ENCODE peak calls at places on chromosomes 1 and 21, in six cellular contexts. N, O, Y, A, T and P are unnamed samples. For H3K4me1, the result is how much of the 10 kb centered on the place peaks cover.

GRCh38 chr1:6043561-6043960 is 2.1 kb upstream of the KCNAB2 start:
- DNase-seq in A (no peak), N (no peak), Y (no peak), T (no peak), O (no peak), P (no peak)

GRCh38 chr21:38955495-38955894 is 149.8 kb downstream of the ETS2 start:
- DNase-seq in A (no peak), Y (no peak), O (no peak), T (no peak), N (no peak), P (no peak)

GRCh38 chr1:27001570-27002360 is 8.3 kb downstream of the TRNP1 start:
- DNase-seq in N (no peak), O (no peak), Y (no peak), A (no peak), T (peak), P (no peak)

GRCh38 chr1:18109058-18109755 is 1.6 kb downstream of the IGSF21 start:
- DNase-seq in Y (no peak), T (peak), N (no peak), O (peak), A (no peak), P (no peak)

GRCh38 chr1:12208271-12208670 is 21.6 kb upstream of the VPS13D start:
- DNase-seq in N (no peak), T (no peak), O (no peak), A (peak), Y (no peak), P (no peak)

GRCh38 chr1:152170287-152170933 is 11.4 kb upstream of the RPTN start:
- DNase-seq in Y (no peak), T (no peak), O (no peak), A (no peak), N (no peak), P (no peak)

GRCh38 chr1:53313556-53313955 is 14.3 kb downstream of the LRP8 start:
- DNase-seq in O (no peak), A (no peak), T (no peak), N (no peak), Y (no peak), P (no peak)

GRCh38 chr1:174726880-174727585 is 272.7 kb upstream of the CACYBP start:
- DNase-seq in T (no peak), Y (no peak), N (no peak), O (no peak), A (no peak), P (no peak)

GRCh38 chr1:56496158-56496557 is 83.2 kb downstream of the PLPP3 start:
- DNase-seq in N (no peak), O (no peak), T (no peak), Y (no peak), A (no peak), P (no peak)

GRCh38 chr1:15187175-15187810 is 33.7 kb downstream of the TMEM51 start:
- DNase-seq in Y (no peak), O (no peak), A (no peak), N (no peak), T (no peak), P (no peak)

GRCh38 chr21:46046471-46046870 is 51.4 kb upstream of the COL6A2 start:
- DNase-seq in A (no peak), O (no peak), Y (no peak), T (no peak), N (no peak), P (no peak)

GRCh38 chr1:186682721-186683120 is 2.5 kb upstream of the PTGS2 start:
- DNase-seq in N (no peak), A (no peak), O (no peak), Y (no peak), T (no peak), P (no peak)

GRCh38 chr1:213605732-213606131 is 382.0 kb upstream of the PROX1 start:
- DNase-seq in N (no peak), Y (no peak), A (no peak), T (no peak), O (no peak), P (no peak)

GRCh38 chr1:119768778-119769177 is at the start of gene HMGCS2:
- DNase-seq in A (no peak), O (no peak), Y (no peak), N (no peak), T (no peak), P (no peak)

GRCh38 chr1:33257759-33258712 is 1.7 kb downstream of the ZNF362 start:
- DNase-seq in A (no peak), Y (no peak), T (no peak), O (peak), N (no peak), P (no peak)

GRCh38 chr1:182624582-182624981 is 20.4 kb upstream of the RGS16 start:
- DNase-seq in O (no peak), A (no peak), Y (no peak), T (no peak), N (no peak), P (no peak)

GRCh38 chr1:54834007-54834541 is 33.0 kb upstream of the TTC22 start:
- DNase-seq in Y (no peak), A (no peak), N (no peak), O (no peak), T (no peak), P (no peak)

GRCh38 chr1:45032833-45033232 is 20.8 kb downstream of the UROD start:
- DNase-seq in A (no peak), N (no peak), T (no peak), Y (no peak), O (no peak), P (no peak)

GRCh38 chr1:15111597-15111996 is 42.0 kb upstream of the TMEM51 start:
- DNase-seq in O (no peak), T (no peak), Y (no peak), N (no peak), A (no peak), P (no peak)

GRCh38 chr1:24277420-24278169 is 41.6 kb upstream of the GRHL3 start:
- DNase-seq in A (no peak), N (no peak), T (no peak), O (no peak), Y (no peak), P (no peak)

GRCh38 chr1:66333463-66334232 is 200.3 kb upstream of the SGIP1 start:
- DNase-seq in Y (no peak), T (no peak), A (peak), N (peak), O (no peak), P (peak)

GRCh38 chr21:39715804-39716397 is 29.1 kb upstream of the IGSF5 start:
- DNase-seq in N (no peak), Y (no peak), A (no peak), O (no peak), T (peak), P (peak)

GRCh38 chr1:46285730-46286477 is 17.5 kb downstream of the LRRC41 start:
- DNase-seq in Y (no peak), A (peak), N (peak), O (peak), T (no peak), P (peak)

GRCh38 chr1:115781343-115781742 is 12.8 kb upstream of the CASQ2 start:
- DNase-seq in Y (no peak), N (no peak), T (no peak), O (no peak), A (no peak), P (no peak)

GRCh38 chr1:193457676-193458075 is 271.3 kb upstream of the B3GALT2 start:
- DNase-seq in O (no peak), Y (no peak), A (no peak), T (no peak), N (peak), P (no peak)

GRCh38 chr21:38306833-38307232 is 50.0 kb downstream of the KCNJ15 start:
- DNase-seq in Y (no peak), O (no peak), A (no peak), N (no peak), T (no peak), P (no peak)

GRCh38 chr1:98388431-98388830 is 273.1 kb upstream of the SNX7 start:
- DNase-seq in O (no peak), T (no peak), N (peak), A (no peak), Y (no peak), P (no peak)

GRCh38 chr1:33302325-33302724 is 18.6 kb downstream of the A3GALT2 start:
- DNase-seq in N (no peak), Y (no peak), A (no peak), O (no peak), T (no peak), P (no peak)

GRCh38 chr1:84844094-84844493 is 48.9 kb downstream of the LPAR3 start:
- DNase-seq in T (no peak), O (no peak), N (no peak), A (no peak), Y (no peak), P (no peak)

GRCh38 chr1:148379697-148380096 is 103.4 kb downstream of the PPIAL4G start:
- DNase-seq in A (no peak), Y (no peak), O (peak), T (peak), N (no peak), P (no peak)

GRCh38 chr1:116474921-116475849 is 95.6 kb downstream of the CD58 start:
- DNase-seq in O (no peak), A (no peak), Y (no peak), T (no peak), N (no peak), P (no peak)

GRCh38 chr1:29121951-29122661 is 1.6 kb downstream of the TMEM200B start:
- DNase-seq in N (peak), T (peak), A (no peak), Y (no peak), O (peak), P (peak)

GRCh38 chr1:235883261-235883927 is 16.7 kb upstream of the LYST start:
- DNase-seq in N (no peak), A (no peak), O (no peak), T (no peak), Y (peak), P (no peak)

GRCh38 chr1:11147371-11147770 is 41.8 kb upstream of the ANGPTL7 start:
- DNase-seq in T (no peak), N (no peak), Y (no peak), A (no peak), O (no peak), P (no peak)

DNA sequence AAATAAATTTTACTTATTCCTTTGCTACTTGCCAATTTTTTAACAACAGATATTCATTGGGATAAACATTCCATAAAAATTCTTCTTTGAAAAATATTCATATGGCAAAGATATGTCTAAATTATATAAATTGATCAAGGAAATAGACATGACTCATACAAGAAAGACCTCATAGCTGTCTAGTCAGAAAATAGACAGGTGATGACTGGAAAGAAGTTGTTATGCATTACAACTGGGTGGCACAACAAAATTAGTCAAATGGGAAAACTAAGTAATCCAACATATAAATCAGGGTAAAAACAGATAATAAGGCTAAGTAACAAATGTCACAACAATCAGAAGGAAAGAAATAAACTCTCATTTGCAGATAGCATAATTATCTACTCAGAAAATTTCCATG is 92.0 kb downstream of the USH2A start:
- DNase-seq in Y (no peak), O (no peak), A (no peak), T (no peak), N (no peak), P (no peak)
- H3K27ac ChIP-seq in Y (no peak), O (no peak), A (no peak), T (no peak), N (no peak), P (no peak)

DNA sequence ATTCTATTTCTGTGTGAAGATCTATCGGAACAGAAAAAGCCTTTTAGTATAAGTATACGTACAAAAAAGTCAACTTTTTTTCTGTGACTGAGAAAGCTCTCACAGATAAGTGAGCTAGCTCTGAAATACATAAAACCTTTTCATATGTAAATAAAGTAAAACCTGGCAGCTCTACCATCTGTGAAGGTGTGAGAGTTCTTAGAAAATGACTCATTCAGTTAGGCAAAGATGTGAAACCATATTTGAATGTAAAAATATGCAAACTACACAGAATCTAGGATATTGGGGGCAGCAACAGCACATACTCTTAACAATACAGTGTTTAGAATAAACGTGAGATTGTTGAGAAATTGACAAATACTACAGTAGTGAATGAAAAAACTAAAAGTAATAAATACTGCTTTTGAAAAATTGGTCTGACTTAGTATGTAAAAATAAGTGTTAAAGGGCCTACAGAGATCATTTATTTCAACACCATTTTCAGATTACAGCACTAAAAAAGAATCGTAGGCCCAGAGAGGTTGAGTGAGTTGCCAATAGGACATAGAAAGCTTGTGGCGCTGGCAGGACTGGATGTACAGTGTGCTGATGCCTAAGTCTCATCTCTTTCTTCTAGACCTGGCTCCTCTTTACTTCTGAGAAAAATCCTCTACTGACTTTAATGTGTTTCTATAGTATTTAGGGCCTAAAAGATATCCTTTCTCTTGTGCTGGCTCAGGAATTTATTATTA is 19.8 kb downstream of the ATP6V1G3 start:
- DNase-seq in O (no peak), A (no peak), Y (no peak), T (no peak), N (peak), P (no peak)
- H3K4me3 ChIP-seq in O (no peak), A (peak), Y (no peak), T (no peak), N (peak), P (peak)

GRCh38 chr1:47840338-47840737 is 156.8 kb downstream of the TRABD2B start:
- DNase-seq in O (no peak), A (no peak), Y (no peak), N (no peak), T (no peak), P (no peak)

GRCh38 chr1:47839460-47839760 is 157.8 kb downstream of the TRABD2B start:
- DNase-seq in O (no peak), N (no peak), A (no peak), Y (no peak), T (no peak), P (no peak)

GRCh38 chr1:47837866-47838561 is 159.2 kb downstream of the TRABD2B start:
- DNase-seq in T (no peak), A (no peak), O (no peak), Y (no peak), N (no peak), P (no peak)

GRCh38 chr1:47837046-47837830 is 159.9 kb downstream of the TRABD2B start:
- DNase-seq in T (no peak), O (no peak), Y (no peak), N (no peak), A (no peak), P (no peak)

GRCh38 chr1:47838562-47839459 is 158.4 kb downstream of the TRABD2B start:
- DNase-seq in N (no peak), O (no peak), Y (no peak), A (no peak), T (no peak), P (no peak)
- H3K4me1 ChIP-seq in N (under half), O (under half), Y (under half), A (under half), T (under half), P (under half)

DNA sequence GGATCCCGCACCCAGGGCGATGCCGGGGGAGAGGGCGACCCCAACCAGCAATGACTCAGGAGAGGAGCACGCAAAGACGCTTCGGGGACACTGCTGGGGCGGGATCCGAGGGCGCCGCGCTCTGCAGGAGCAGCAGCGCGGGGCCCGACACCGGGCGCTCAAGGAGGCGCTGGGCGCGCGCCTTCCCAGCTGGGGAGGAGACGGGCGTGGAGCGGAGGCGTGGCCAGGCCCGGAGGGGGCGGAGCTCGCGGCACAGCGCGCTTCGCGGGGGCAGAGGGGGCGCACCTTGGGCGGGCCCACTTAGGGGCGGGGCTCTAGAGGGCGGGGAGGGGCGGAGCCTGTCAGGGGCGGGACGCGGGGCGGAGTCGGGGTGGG is 369 bp downstream of the SUMO3 start:
- DNase-seq in T (peak), N (peak), Y (no peak), O (peak), A (peak), P (peak)
- H3K27ac ChIP-seq in T (peak), N (no peak), Y (peak), O (peak), A (peak), P (peak)

GRCh38 chr1:161420763-161421455 is 53.2 kb upstream of the CFAP126 start:
- DNase-seq in N (no peak), T (peak), O (no peak), Y (no peak), A (no peak), P (no peak)
- H3K4me3 ChIP-seq in N (no peak), T (peak), O (no peak), Y (peak), A (no peak), P (no peak)

GRCh38 chr1:179127163-179127895 is 45.5 kb downstream of the TOR3A start:
- DNase-seq in T (no peak), A (no peak), N (no peak), O (no peak), Y (no peak), P (no peak)
- H3K4me1 ChIP-seq in T (under half), A (under half), N (under half), O (under half), Y (under half), P (under half)